ENCODE peak calls at places on chromosomes 11 and 22, in nine cellular contexts. A, G, M, Y, N, X, K, Z and J are unnamed samples.

GRCh38 chr22:38406617-38407016 is 48.4 kb downstream of the KCNJ4 start:
- DNase-seq in A (no peak), G (no peak), M (no peak), Y (no peak), N (no peak), X (no peak), K (no peak), Z (no peak), J (no peak)

GRCh38 chr11:64870176-64870892 is 8.1 kb downstream of the EHD1 start:
- DNase-seq in A (no peak), G (peak), M (no peak), Y (peak), N (no peak), X (no peak), K (no peak), Z (peak), J (peak)

GRCh38 chr22:28296452-28296851 is 377.4 kb upstream of the PITPNB start:
- DNase-seq in A (no peak), G (no peak), M (no peak), Y (no peak), N (no peak), X (no peak), K (no peak), Z (no peak), J (no peak)

GRCh38 chr11:63888170-63889086 is 28.5 kb downstream of the RCOR2 start:
- DNase-seq in A (peak), G (peak), M (peak), Y (peak), N (no peak), X (peak), K (peak), Z (peak), J (no peak)

GRCh38 chr11:125842319-125842948 is 9.3 kb downstream of the PATE4 start:
- DNase-seq in A (peak), G (no peak), M (no peak), Y (no peak), N (no peak), X (no peak), K (no peak), Z (peak), J (no peak)

GRCh38 chr22:39439170-39439569 is 17.6 kb upstream of the MGAT3 start:
- DNase-seq in A (no peak), G (peak), M (no peak), Y (no peak), N (no peak), X (no peak), K (no peak), Z (no peak), J (no peak)

GRCh38 chr22:33227791-33228190 is 169.6 kb upstream of the SYN3 start:
- DNase-seq in A (no peak), G (no peak), M (no peak), Y (no peak), N (no peak), X (no peak), K (no peak), Z (no peak), J (no peak)

GRCh38 chr11:114237321-114238280 is 58.6 kb upstream of the NNMT start:
- DNase-seq in A (no peak), G (no peak), M (no peak), Y (no peak), N (no peak), X (no peak), K (no peak), Z (no peak), J (no peak)

GRCh38 chr11:12909866-12910265 is 99.2 kb upstream of the RASSF10 start:
- DNase-seq in A (no peak), G (no peak), M (no peak), Y (no peak), N (no peak), X (no peak), K (no peak), Z (no peak), J (no peak)

GRCh38 chr11:60840711-60841430 is 1.0 kb upstream of the CCDC86 start:
- DNase-seq in A (no peak), G (peak), M (peak), Y (peak), N (peak), X (no peak), K (peak), Z (no peak), J (no peak)

GRCh38 chr22:20783300-20783673 is 9.4 kb downstream of the SERPIND1 start:
- DNase-seq in A (no peak), G (no peak), M (no peak), Y (no peak), N (no peak), X (no peak), K (no peak), Z (no peak), J (no peak)

GRCh38 chr11:112219476-112220232 is 6.6 kb upstream of the PTS start:
- DNase-seq in A (peak), G (peak), M (peak), Y (no peak), N (no peak), X (peak), K (peak), Z (peak), J (peak)

GRCh38 chr11:85663781-85664560 is 958 bp downstream of the CREBZF start:
- DNase-seq in A (peak), G (peak), M (peak), Y (peak), N (no peak), X (peak), K (peak), Z (peak), J (peak)

GRCh38 chr11:83819936-83820549 is 533.9 kb upstream of the CCDC90B start:
- DNase-seq in A (no peak), G (peak), M (no peak), Y (no peak), N (peak), X (no peak), K (no peak), Z (no peak), J (no peak)

GRCh38 chr11:19912206-19913118 is 199.8 kb downstream of the NAV2 start:
- DNase-seq in A (no peak), G (no peak), M (no peak), Y (no peak), N (no peak), X (no peak), K (no peak), Z (no peak), J (no peak)

GRCh38 chr11:76672431-76673163 is 2.0 kb upstream of the LRRC32 start:
- DNase-seq in A (no peak), G (no peak), M (no peak), Y (peak), N (no peak), X (peak), K (peak), Z (no peak), J (no peak)

GRCh38 chr11:87866951-87867350 is 308.3 kb downstream of the RAB38 start:
- DNase-seq in A (no peak), G (no peak), M (no peak), Y (no peak), N (no peak), X (no peak), K (no peak), Z (no peak), J (no peak)
- TF ChIP-seq CTCF in A (no peak), G (no peak), M (no peak), Y (no peak), N (no peak), X (no peak), K (no peak), Z (no peak), J (no peak)

GRCh38 chr11:14288189-14288935 is 70.6 kb downstream of the RRAS2 start:
- DNase-seq in A (no peak), G (peak), M (no peak), Y (no peak), N (no peak), X (no peak), K (no peak), Z (no peak), J (no peak)

GRCh38 chr11:14290422-14290821 is 68.6 kb downstream of the RRAS2 start:
- DNase-seq in A (no peak), G (no peak), M (no peak), Y (no peak), N (no peak), X (no peak), K (no peak), Z (no peak), J (no peak)
- TF ChIP-seq CTCF in A (peak), G (no peak), M (no peak), Y (no peak), N (no peak), X (peak), K (no peak), Z (peak), J (no peak)

DNA sequence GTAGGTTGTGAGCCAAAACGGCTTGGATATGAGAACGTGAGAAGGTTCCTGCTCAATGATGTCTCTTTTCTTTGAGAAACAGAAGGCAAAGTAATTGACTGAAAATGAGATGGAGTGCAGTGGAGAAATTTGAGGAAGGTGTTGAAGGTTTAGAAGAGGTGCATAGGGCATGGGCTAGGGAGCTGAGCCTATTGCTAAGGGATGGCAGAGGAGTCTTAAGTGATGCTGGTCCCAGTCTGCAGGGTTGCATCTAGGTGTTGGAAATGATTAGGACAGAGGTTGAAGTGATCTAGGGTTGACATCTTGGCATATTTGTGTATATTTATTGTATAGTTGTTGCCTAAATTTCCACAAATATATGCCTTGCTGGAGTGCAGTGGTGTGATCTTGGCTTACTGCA is 2.3 kb downstream of the BIRC3 start:
- DNase-seq in A (no peak), G (no peak), M (no peak), Y (no peak), N (no peak), X (no peak), K (no peak), Z (no peak), J (no peak)
- TF ChIP-seq CTCF in A (no peak), G (no peak), M (no peak), Y (no peak), N (no peak), X (no peak), K (no peak), Z (no peak), J (no peak)

GRCh38 chr11:9616042-9616640 is 42.7 kb downstream of the WEE1 start:
- DNase-seq in A (no peak), G (peak), M (no peak), Y (no peak), N (no peak), X (no peak), K (no peak), Z (no peak), J (no peak)

GRCh38 chr11:9616858-9617257 is 43.4 kb downstream of the WEE1 start:
- DNase-seq in A (no peak), G (no peak), M (no peak), Y (no peak), N (no peak), X (no peak), K (no peak), Z (no peak), J (no peak)

GRCh38 chr11:9615031-9615451 is 41.6 kb downstream of the WEE1 start:
- DNase-seq in A (no peak), G (no peak), M (no peak), Y (no peak), N (no peak), X (no peak), K (peak), Z (no peak), J (no peak)

GRCh38 chr11:9613118-9613829 is 39.8 kb downstream of the WEE1 start:
- DNase-seq in A (peak), G (peak), M (peak), Y (peak), N (peak), X (peak), K (peak), Z (peak), J (peak)

DNA sequence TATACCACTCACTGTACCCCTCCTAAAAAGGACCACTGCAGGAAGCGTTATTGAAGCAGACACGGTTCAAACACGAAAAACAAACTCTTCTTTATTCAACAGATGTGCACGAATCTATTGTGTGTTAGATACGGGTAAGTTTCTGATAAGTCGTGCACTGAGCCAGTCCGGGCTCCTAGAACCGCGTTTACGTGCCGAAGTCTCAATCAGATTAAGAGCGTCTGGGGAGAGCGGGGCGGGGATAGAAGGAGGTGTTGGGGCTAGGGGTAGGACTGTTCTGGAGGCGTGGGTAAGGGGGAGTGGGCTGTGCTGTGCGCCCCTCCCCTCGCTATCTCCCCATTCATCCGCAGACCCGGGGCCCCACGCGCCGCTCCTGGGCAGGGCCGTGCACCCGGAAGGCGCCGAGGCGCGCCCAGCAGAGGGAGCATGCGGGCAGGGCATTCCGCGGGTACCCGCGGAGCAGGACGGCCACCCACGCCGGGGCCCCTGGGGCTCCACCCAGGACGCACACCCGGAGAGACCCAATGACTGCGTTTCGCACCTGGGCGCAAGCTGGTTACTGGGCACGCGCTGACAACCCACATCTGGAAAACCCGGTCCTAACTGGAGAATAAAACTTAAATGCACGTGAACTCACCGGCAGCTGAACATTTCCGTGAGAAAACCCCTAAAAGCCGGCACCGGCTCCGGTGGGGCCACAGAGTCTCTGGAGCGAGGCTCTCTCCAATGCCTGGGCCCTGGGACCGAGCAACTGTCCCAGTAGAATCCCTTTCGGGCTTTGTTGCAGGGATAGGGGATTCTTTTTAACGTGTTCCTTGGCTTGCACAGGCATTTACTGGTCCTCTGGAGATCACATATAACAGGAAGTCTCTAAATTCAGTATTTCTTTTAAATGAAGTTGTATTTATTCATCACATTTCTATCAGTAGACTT is 40.6 kb downstream of the WEE1 start:
- DNase-seq in A (peak), G (peak), M (peak), Y (peak), N (no peak), X (peak), K (peak), Z (peak), J (peak)
- TF ChIP-seq CTCF in A (peak), G (peak), M (peak), Y (peak), N (peak), X (peak), K (peak), Z (peak), J (peak)

GRCh38 chr11:110478410-110478809 is 48.7 kb downstream of the FDX1 start:
- DNase-seq in A (peak), G (no peak), M (no peak), Y (no peak), N (no peak), X (no peak), K (no peak), Z (peak), J (peak)
- TF ChIP-seq CTCF in A (peak), G (peak), M (no peak), Y (no peak), N (no peak), X (peak), K (no peak), Z (peak), J (peak)

GRCh38 chr11:74388678-74389327 is 9.4 kb downstream of the PGM2L1 start:
- DNase-seq in A (peak), G (peak), M (peak), Y (no peak), N (peak), X (peak), K (peak), Z (peak), J (no peak)
- TF ChIP-seq CTCF in A (peak), G (peak), M (peak), Y (peak), N (peak), X (peak), K (peak), Z (peak), J (peak)

GRCh38 chr11:62612366-62613274 is at the start of the genes EML3 and ROM1:
- DNase-seq in A (peak), G (no peak), M (peak), Y (peak), N (peak), X (peak), K (peak), Z (peak), J (peak)
- TF ChIP-seq CTCF in A (peak), G (peak), M (peak), Y (peak), N (peak), X (peak), K (peak), Z (peak), J (peak)